ENCODE peak calls at places on chromosomes 3 and 15, in seven cellular contexts. One of them, this sample, is unnamed.

GRCh38 chr3:192675958-192676649 is 51.2 kb downstream of the FGF12 start:
- DNase-seq in NCI-H345: no peak
- DNase-seq in C1 segment of cervical spinal cord: no peak
- DNase-seq in EL: no peak
- DNase-seq in NCI-H1092 treated with DMSO at 0.1 percent for 48 hours: no peak
- DNase-seq in endothelial cell: no peak
- DNase-seq in A549: no peak
- DNase-seq in this sample: no peak

GRCh38 chr15:91549581-91549980 is 303.9 kb upstream of the SLCO3A1 start:
- DNase-seq in EL: no peak
- DNase-seq in A549: no peak
- DNase-seq in endothelial cell: no peak
- DNase-seq in C1 segment of cervical spinal cord: no peak
- DNase-seq in NCI-H1092 treated with DMSO at 0.1 percent for 48 hours: peak
- DNase-seq in NCI-H345: peak
- DNase-seq in this sample: no peak

GRCh38 chr3:71207632-71208031 is 375.9 kb downstream of the FOXP1 start:
- DNase-seq in NCI-H345: no peak
- DNase-seq in endothelial cell: no peak
- DNase-seq in A549: no peak
- DNase-seq in C1 segment of cervical spinal cord: no peak
- DNase-seq in NCI-H1092 treated with DMSO at 0.1 percent for 48 hours: no peak
- DNase-seq in EL: no peak
- DNase-seq in this sample: no peak

GRCh38 chr15:64274541-64274940 is 81.4 kb downstream of the CSNK1G1 start:
- DNase-seq in NCI-H1092 treated with DMSO at 0.1 percent for 48 hours: peak
- DNase-seq in C1 segment of cervical spinal cord: no peak
- DNase-seq in EL: no peak
- DNase-seq in endothelial cell: no peak
- DNase-seq in A549: no peak
- DNase-seq in NCI-H345: no peak
- DNase-seq in this sample: no peak

GRCh38 chr3:161700998-161701397 is 204.4 kb downstream of the OTOL1 start:
- DNase-seq in A549: no peak
- DNase-seq in endothelial cell: peak
- DNase-seq in NCI-H345: peak
- DNase-seq in C1 segment of cervical spinal cord: no peak
- DNase-seq in NCI-H1092 treated with DMSO at 0.1 percent for 48 hours: peak
- DNase-seq in EL: no peak
- DNase-seq in this sample: no peak

GRCh38 chr3:32177702-32178198 is 60.7 kb upstream of the CMTM8 start:
- DNase-seq in NCI-H345: peak
- DNase-seq in EL: peak
- DNase-seq in A549: peak
- DNase-seq in endothelial cell: peak
- DNase-seq in C1 segment of cervical spinal cord: no peak
- DNase-seq in NCI-H1092 treated with DMSO at 0.1 percent for 48 hours: peak
- DNase-seq in this sample: no peak

GRCh38 chr3:178485756-178486155 is 50.5 kb upstream of the KCNMB2 start:
- DNase-seq in C1 segment of cervical spinal cord: no peak
- DNase-seq in A549: no peak
- DNase-seq in EL: peak
- DNase-seq in endothelial cell: no peak
- DNase-seq in NCI-H345: no peak
- DNase-seq in NCI-H1092 treated with DMSO at 0.1 percent for 48 hours: no peak
- DNase-seq in this sample: no peak

GRCh38 chr3:102240720-102241119 is 194.1 kb upstream of the ZPLD1 start:
- DNase-seq in A549: no peak
- DNase-seq in NCI-H345: no peak
- DNase-seq in endothelial cell: no peak
- DNase-seq in C1 segment of cervical spinal cord: no peak
- DNase-seq in EL: no peak
- DNase-seq in NCI-H1092 treated with DMSO at 0.1 percent for 48 hours: no peak
- DNase-seq in this sample: no peak

GRCh38 chr3:122183521-122183892 is at the start of gene CASR:
- DNase-seq in EL: no peak
- DNase-seq in A549: no peak
- DNase-seq in NCI-H345: peak
- DNase-seq in endothelial cell: peak
- DNase-seq in NCI-H1092 treated with DMSO at 0.1 percent for 48 hours: no peak
- DNase-seq in C1 segment of cervical spinal cord: no peak
- DNase-seq in this sample: no peak

GRCh38 chr3:52339612-52340011 is 23.5 kb downstream of the DNAH1 start:
- DNase-seq in C1 segment of cervical spinal cord: peak
- DNase-seq in endothelial cell: peak
- DNase-seq in A549: peak
- DNase-seq in EL: peak
- DNase-seq in NCI-H1092 treated with DMSO at 0.1 percent for 48 hours: peak
- DNase-seq in NCI-H345: peak
- DNase-seq in this sample: no peak

GRCh38 chr15:83545803-83546534 is 98.8 kb downstream of the SH3GL3 start:
- DNase-seq in NCI-H345: no peak
- DNase-seq in C1 segment of cervical spinal cord: no peak
- DNase-seq in EL: no peak
- DNase-seq in A549: no peak
- DNase-seq in endothelial cell: no peak
- DNase-seq in NCI-H1092 treated with DMSO at 0.1 percent for 48 hours: no peak
- DNase-seq in this sample: no peak

GRCh38 chr3:100149130-100149529 is 34.8 kb upstream of the FILIP1L start:
- DNase-seq in NCI-H345: peak
- DNase-seq in endothelial cell: no peak
- DNase-seq in A549: no peak
- DNase-seq in C1 segment of cervical spinal cord: no peak
- DNase-seq in EL: no peak
- DNase-seq in NCI-H1092 treated with DMSO at 0.1 percent for 48 hours: no peak
- DNase-seq in this sample: no peak

GRCh38 chr15:72342385-72342784 is 22.4 kb upstream of the CELF6 start:
- DNase-seq in C1 segment of cervical spinal cord: no peak
- DNase-seq in NCI-H345: no peak
- DNase-seq in EL: no peak
- DNase-seq in A549: no peak
- DNase-seq in NCI-H1092 treated with DMSO at 0.1 percent for 48 hours: no peak
- DNase-seq in endothelial cell: peak
- DNase-seq in this sample: no peak

GRCh38 chr3:50296721-50297383 is 2.4 kb downstream of the HYAL3 start:
- DNase-seq in endothelial cell: no peak
- DNase-seq in EL: no peak
- DNase-seq in NCI-H1092 treated with DMSO at 0.1 percent for 48 hours: no peak
- DNase-seq in NCI-H345: no peak
- DNase-seq in C1 segment of cervical spinal cord: no peak
- DNase-seq in A549: no peak
- DNase-seq in this sample: no peak

GRCh38 chr15:74873756-74874424 is 725 bp upstream of the SCAMP2 start:
- DNase-seq in A549: peak
- DNase-seq in endothelial cell: no peak
- DNase-seq in C1 segment of cervical spinal cord: peak
- DNase-seq in NCI-H1092 treated with DMSO at 0.1 percent for 48 hours: no peak
- DNase-seq in NCI-H345: peak
- DNase-seq in EL: peak
- DNase-seq in this sample: no peak

GRCh38 chr3:64928683-64929082 is 240.9 kb upstream of the ADAMTS9 start:
- DNase-seq in endothelial cell: no peak
- DNase-seq in NCI-H1092 treated with DMSO at 0.1 percent for 48 hours: no peak
- DNase-seq in EL: no peak
- DNase-seq in C1 segment of cervical spinal cord: no peak
- DNase-seq in A549: no peak
- DNase-seq in NCI-H345: no peak
- DNase-seq in this sample: no peak

GRCh38 chr15:77966540-77967290 is 110.8 kb downstream of the TBC1D2B start:
- DNase-seq in NCI-H1092 treated with DMSO at 0.1 percent for 48 hours: peak
- DNase-seq in A549: peak
- DNase-seq in endothelial cell: peak
- DNase-seq in EL: peak
- DNase-seq in NCI-H345: peak
- DNase-seq in C1 segment of cervical spinal cord: peak
- DNase-seq in this sample: peak

GRCh38 chr3:134251731-134252391 is 1.2 kb upstream of the RYK start:
- DNase-seq in endothelial cell: no peak
- DNase-seq in NCI-H1092 treated with DMSO at 0.1 percent for 48 hours: no peak
- DNase-seq in C1 segment of cervical spinal cord: no peak
- DNase-seq in EL: no peak
- DNase-seq in NCI-H345: no peak
- DNase-seq in A549: no peak
- DNase-seq in this sample: no peak

GRCh38 chr3:36597422-36597821 is 166.9 kb downstream of the DCLK3 start:
- DNase-seq in A549: peak
- DNase-seq in NCI-H1092 treated with DMSO at 0.1 percent for 48 hours: no peak
- DNase-seq in C1 segment of cervical spinal cord: no peak
- DNase-seq in EL: peak
- DNase-seq in NCI-H345: no peak
- DNase-seq in endothelial cell: no peak
- DNase-seq in this sample: no peak

GRCh38 chr3:18153571-18154173 is 271.5 kb downstream of the SATB1 start:
- DNase-seq in NCI-H1092 treated with DMSO at 0.1 percent for 48 hours: no peak
- DNase-seq in endothelial cell: no peak
- DNase-seq in NCI-H345: no peak
- DNase-seq in A549: peak
- DNase-seq in C1 segment of cervical spinal cord: no peak
- DNase-seq in EL: peak
- DNase-seq in this sample: no peak

GRCh38 chr3:172113710-172114109 is 74.3 kb downstream of the FNDC3B start:
- DNase-seq in NCI-H1092 treated with DMSO at 0.1 percent for 48 hours: no peak
- DNase-seq in NCI-H345: no peak
- DNase-seq in C1 segment of cervical spinal cord: no peak
- DNase-seq in EL: no peak
- DNase-seq in endothelial cell: no peak
- DNase-seq in A549: no peak
- DNase-seq in this sample: no peak

GRCh38 chr3:33075996-33076395 is 20.9 kb downstream of the GLB1 start:
- DNase-seq in NCI-H345: no peak
- DNase-seq in A549: no peak
- DNase-seq in EL: peak
- DNase-seq in NCI-H1092 treated with DMSO at 0.1 percent for 48 hours: no peak
- DNase-seq in endothelial cell: no peak
- DNase-seq in C1 segment of cervical spinal cord: no peak
- DNase-seq in this sample: no peak

GRCh38 chr3:128433630-128434185 is 33.0 kb downstream of the DNAJB8 start:
- DNase-seq in C1 segment of cervical spinal cord: no peak
- DNase-seq in EL: peak
- DNase-seq in NCI-H345: no peak
- DNase-seq in NCI-H1092 treated with DMSO at 0.1 percent for 48 hours: no peak
- DNase-seq in endothelial cell: no peak
- DNase-seq in A549: no peak
- DNase-seq in this sample: no peak

GRCh38 chr3:124504332-124505059 is 225.8 kb upstream of the UMPS start:
- DNase-seq in NCI-H345: peak
- DNase-seq in C1 segment of cervical spinal cord: no peak
- DNase-seq in endothelial cell: no peak
- DNase-seq in NCI-H1092 treated with DMSO at 0.1 percent for 48 hours: peak
- DNase-seq in EL: peak
- DNase-seq in A549: no peak
- DNase-seq in this sample: no peak

GRCh38 chr3:171875923-171876412 is 32.8 kb downstream of the TMEM212 start:
- DNase-seq in EL: peak
- DNase-seq in NCI-H345: no peak
- DNase-seq in endothelial cell: no peak
- DNase-seq in C1 segment of cervical spinal cord: no peak
- DNase-seq in NCI-H1092 treated with DMSO at 0.1 percent for 48 hours: no peak
- DNase-seq in A549: no peak
- DNase-seq in this sample: no peak

GRCh38 chr3:5007873-5008272 is 28.6 kb downstream of the BHLHE40 start:
- DNase-seq in A549: no peak
- DNase-seq in NCI-H1092 treated with DMSO at 0.1 percent for 48 hours: no peak
- DNase-seq in endothelial cell: no peak
- DNase-seq in EL: no peak
- DNase-seq in C1 segment of cervical spinal cord: no peak
- DNase-seq in NCI-H345: no peak
- DNase-seq in this sample: no peak

GRCh38 chr3:4571690-4572334 is 78.7 kb downstream of the ITPR1 start:
- DNase-seq in NCI-H1092 treated with DMSO at 0.1 percent for 48 hours: no peak
- DNase-seq in A549: no peak
- DNase-seq in endothelial cell: no peak
- DNase-seq in NCI-H345: no peak
- DNase-seq in EL: no peak
- DNase-seq in C1 segment of cervical spinal cord: no peak
- DNase-seq in this sample: no peak

GRCh38 chr3:39292961-39293360 is 13.1 kb upstream of the CX3CR1 start:
- DNase-seq in EL: no peak
- DNase-seq in C1 segment of cervical spinal cord: no peak
- DNase-seq in NCI-H1092 treated with DMSO at 0.1 percent for 48 hours: no peak
- DNase-seq in A549: no peak
- DNase-seq in NCI-H345: no peak
- DNase-seq in endothelial cell: no peak
- DNase-seq in this sample: no peak